ENCODE peak calls at places on chromosomes 13 and 19, in ten cellular contexts. P is heart left ventricle, J is lung, Z is OCI-LY7, U is endothelial cell of umbilical vein, S is ascending aorta, H is gastrocnemius medialis, B is mucosa of descending colon, M is GM23248, T is stomach. L is an unnamed sample.
A peak's percentile ranks its signal among the peaks of the same experiment; 100 is the strongest.

GRCh38 chr19:52190679-52191293 is 934 bp downstream of the PPP2R1A start:
- DNase-seq in P (peak; percentile 64), J (peak; percentile 46), Z (peak; percentile 50), U (no peak), S (no peak), H (peak; percentile 41), B (peak; percentile 49), M (peak; percentile 61), T (peak; percentile 29), L (peak; percentile 55)

GRCh38 chr19:8580710-8581281 is 3.6 kb upstream of the MYO1F start:
- DNase-seq in P (peak; percentile 77), J (peak; percentile 84), Z (peak; percentile 84), U (peak; percentile 57), S (peak; percentile 92), H (peak; percentile 50), B (peak; percentile 89), M (peak; percentile 81), T (peak; percentile 84), L (peak; percentile 72)

GRCh38 chr19:367963-368623 is 23.5 kb upstream of the MIER2 start:
- DNase-seq in P (no peak), J (no peak), Z (no peak), U (no peak), S (peak; percentile 42), H (no peak), B (no peak), M (no peak), T (no peak), L (no peak)

GRCh38 chr13:38879278-38879677 is 111.4 kb downstream of the STOML3 start:
- DNase-seq in P (no peak), J (no peak), Z (no peak), U (peak; percentile 77), S (no peak), H (no peak), B (peak; percentile 10), M (no peak), T (no peak), L (no peak)

GRCh38 chr13:101875717-101876393 is 423.4 kb downstream of the ITGBL1 start:
- DNase-seq in P (no peak), J (no peak), Z (no peak), U (no peak), S (no peak), H (no peak), B (no peak), M (peak; percentile 12), T (no peak), L (no peak)

GRCh38 chr19:11446652-11447301 is 11.3 kb downstream of the PRKCSH start:
- DNase-seq in P (peak; percentile 50), J (peak; percentile 61), Z (peak; percentile 59), U (peak; percentile 21), S (no peak), H (no peak), B (peak; percentile 57), M (peak; percentile 60), T (peak; percentile 63), L (peak; percentile 42)

GRCh38 chr19:18468517-18468916 is 30.6 kb upstream of the ISYNA1 start:
- DNase-seq in P (peak; percentile 62), J (no peak), Z (no peak), U (no peak), S (no peak), H (peak; percentile 96), B (no peak), M (peak; percentile 29), T (no peak), L (no peak)

GRCh38 chr13:48909088-48909389 is 66.7 kb upstream of the FNDC3A start:
- DNase-seq in P (peak; percentile 45), J (no peak), Z (no peak), U (no peak), S (no peak), H (no peak), B (no peak), M (no peak), T (no peak), L (peak; percentile 48)

GRCh38 chr19:46787331-46788100 is 878 bp downstream of the SLC1A5 start:
- DNase-seq in P (peak; percentile 69), J (peak; percentile 64), Z (peak; percentile 56), U (peak; percentile 64), S (peak; percentile 76), H (peak; percentile 62), B (peak; percentile 66), M (peak; percentile 84), T (peak; percentile 55), L (peak; percentile 26)

GRCh38 chr13:73898276-73898675 is 235.9 kb downstream of the KLF12 start:
- DNase-seq in P (no peak), J (no peak), Z (no peak), U (no peak), S (no peak), H (no peak), B (no peak), M (peak; percentile 9), T (no peak), L (no peak)

GRCh38 chr13:33351324-33351723 is 65.8 kb upstream of the STARD13 start:
- DNase-seq in P (no peak), J (no peak), Z (no peak), U (peak; percentile 65), S (no peak), H (no peak), B (peak; percentile 17), M (peak; percentile 74), T (no peak), L (peak; percentile 21)

GRCh38 chr19:18097217-18097992 is at the start of gene MAST3:
- DNase-seq in P (peak; percentile 81), J (peak; percentile 85), Z (peak; percentile 96), U (peak; percentile 66), S (peak; percentile 93), H (peak; percentile 65), B (peak; percentile 93), M (peak; percentile 94), T (peak; percentile 94), L (peak; percentile 77)

GRCh38 chr19:50510121-50510670 is 795 bp downstream of the JOSD2 start:
- DNase-seq in P (peak; percentile 56), J (no peak), Z (no peak), U (no peak), S (no peak), H (no peak), B (peak; percentile 27), M (peak; percentile 49), T (no peak), L (no peak)

GRCh38 chr13:73717632-73718031 is 416.6 kb downstream of the KLF12 start:
- DNase-seq in P (no peak), J (no peak), Z (no peak), U (peak; percentile 82), S (no peak), H (no peak), B (no peak), M (peak; percentile 7), T (no peak), L (no peak)

GRCh38 chr13:20566424-20566916 is 487 bp upstream of the IFT88 start:
- DNase-seq in P (no peak), J (no peak), Z (no peak), U (no peak), S (no peak), H (peak; percentile 70), B (peak; percentile 71), M (peak; percentile 93), T (no peak), L (no peak)

GRCh38 chr19:13040916-13041292 is 45.6 kb downstream of the NFIX start:
- DNase-seq in P (no peak), J (no peak), Z (no peak), U (no peak), S (no peak), H (peak; percentile 76), B (no peak), M (peak; percentile 28), T (no peak), L (peak; percentile 68)
- H3K4me1 ChIP-seq in P (peaks cover 98% of the 10 kb centered on the region), J (peaks cover 27% of the 10 kb centered on the region), Z (peaks cover 6% of the 10 kb centered on the region), U (peaks cover 15% of the 10 kb centered on the region), S (peaks cover 88% of the 10 kb centered on the region), H (peaks cover 98% of the 10 kb centered on the region), B (peaks cover 14% of the 10 kb centered on the region), M (peaks cover 96% of the 10 kb centered on the region), T (peaks cover 67% of the 10 kb centered on the region), L (peaks cover 85% of the 10 kb centered on the region)

GRCh38 chr19:5951338-5951861 is 26.5 kb downstream of the RANBP3 start:
- DNase-seq in P (no peak), J (no peak), Z (peak; percentile 81), U (peak; percentile 24), S (no peak), H (no peak), B (no peak), M (no peak), T (peak; percentile 59), L (no peak)
- H3K4me1 ChIP-seq in P (peaks cover 100% of the 10 kb centered on the region), J (peaks cover 37% of the 10 kb centered on the region), Z (peaks cover 92% of the 10 kb centered on the region), U (peaks cover 41% of the 10 kb centered on the region), S (peaks cover 54% of the 10 kb centered on the region), H (peaks cover 58% of the 10 kb centered on the region), B (peaks cover 40% of the 10 kb centered on the region), M (peaks cover 46% of the 10 kb centered on the region), T (peaks cover 97% of the 10 kb centered on the region), L (peaks cover 92% of the 10 kb centered on the region)

GRCh38 chr13:51625555-51626345 is 41.5 kb downstream of the WDFY2 start:
- DNase-seq in P (peak; percentile 47), J (no peak), Z (no peak), U (peak; percentile 27), S (no peak), H (no peak), B (no peak), M (no peak), T (peak; percentile 60), L (peak; percentile 73)

GRCh38 chr13:51624207-51624606 is 39.9 kb downstream of the WDFY2 start:
- DNase-seq in P (no peak), J (no peak), Z (no peak), U (no peak), S (no peak), H (no peak), B (no peak), M (no peak), T (no peak), L (no peak)

GRCh38 chr13:51624695-51625345 is 40.6 kb downstream of the WDFY2 start:
- DNase-seq in P (no peak), J (no peak), Z (no peak), U (no peak), S (no peak), H (no peak), B (no peak), M (no peak), T (no peak), L (no peak)

GRCh38 chr13:51628059-51628852 is 44.0 kb downstream of the WDFY2 start:
- DNase-seq in P (peak; percentile 53), J (no peak), Z (no peak), U (no peak), S (no peak), H (no peak), B (no peak), M (no peak), T (no peak), L (no peak)

GRCh38 chr13:51626749-51627148 is 42.5 kb downstream of the WDFY2 start:
- DNase-seq in P (peak; percentile 35), J (no peak), Z (no peak), U (no peak), S (no peak), H (no peak), B (no peak), M (no peak), T (peak; percentile 79), L (peak; percentile 33)
- H3K4me1 ChIP-seq in P (peaks cover 26% of the 10 kb centered on the region), J (peaks cover 13% of the 10 kb centered on the region), Z (no peaks in the 10 kb centered on the region), U (no peaks in the 10 kb centered on the region), S (peaks cover 20% of the 10 kb centered on the region), H (peaks cover 12% of the 10 kb centered on the region), B (no peaks in the 10 kb centered on the region), M (peaks cover 63% of the 10 kb centered on the region), T (peaks cover 24% of the 10 kb centered on the region), L (peaks cover 48% of the 10 kb centered on the region)

DNA sequence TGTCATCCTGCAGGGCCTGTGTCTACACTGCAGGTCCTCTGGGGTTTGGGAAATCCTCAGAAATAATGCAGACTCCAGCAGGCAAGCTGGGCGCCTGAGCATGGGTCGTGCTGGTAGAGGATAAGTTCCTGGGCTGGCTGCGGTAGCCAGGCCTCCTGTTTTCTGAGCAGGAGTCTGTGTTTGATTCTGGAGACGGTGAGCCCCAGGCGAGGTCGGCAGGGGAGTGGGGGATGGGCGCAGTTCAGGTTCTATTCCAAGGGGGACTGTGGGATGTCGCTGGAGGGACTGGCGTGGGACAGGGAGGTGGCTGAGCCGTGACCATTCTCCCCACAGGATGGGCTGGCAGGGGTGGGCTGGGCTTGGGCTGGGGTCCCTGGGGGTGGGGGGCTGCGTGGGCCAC is 154.7 kb downstream of the KDM4B start:
- DNase-seq in P (no peak), J (no peak), Z (no peak), U (no peak), S (no peak), H (no peak), B (no peak), M (no peak), T (no peak), L (no peak)
- H3K4me1 ChIP-seq in P (peaks cover 35% of the 10 kb centered on the region), J (peaks cover 7% of the 10 kb centered on the region), Z (peaks cover 20% of the 10 kb centered on the region), U (no peaks in the 10 kb centered on the region), S (peaks cover 26% of the 10 kb centered on the region), H (peaks cover 14% of the 10 kb centered on the region), B (no peaks in the 10 kb centered on the region), M (peaks cover 5% of the 10 kb centered on the region), T (peaks cover 16% of the 10 kb centered on the region), L (peaks cover 16% of the 10 kb centered on the region)